ENCODE peak calls at places on chromosomes 4 and X, in four cellular contexts. F is omental fat pad, S is IMR-90, M is bronchial epithelial cell. W is an unnamed sample.

GRCh38 chr4:108988514-108989195 is 225.8 kb upstream of the ETNPPL start:
- DNase-seq in F (no peak), S (peak; percentile 59), M (no peak), W (no peak)

GRCh38 chrX:16160729-16161128 is 6.6 kb upstream of the MAGEB17 start:
- DNase-seq in F (no peak), S (peak; percentile 88), M (peak; percentile 89), W (peak; percentile 78)

GRCh38 chr4:126790633-126791032 is 842.1 kb upstream of the INTU start:
- DNase-seq in F (no peak), S (peak; percentile 66), M (no peak), W (peak; percentile 28)

GRCh38 chr4:188171551-188171950 is 32.3 kb downstream of the TRIML1 start:
- DNase-seq in F (no peak), S (peak; percentile 6), M (peak; percentile 56), W (no peak)

GRCh38 chr4:55475394-55476243 is 71.1 kb downstream of the CLOCK start:
- DNase-seq in F (no peak), S (peak; percentile 77), M (peak; percentile 86), W (peak; percentile 64)

GRCh38 chr4:42708625-42709024 is 51.7 kb upstream of the ATP8A1 start:
- DNase-seq in F (no peak), S (no peak), M (no peak), W (no peak)

GRCh38 chr4:86358176-86358701 is 1.6 kb downstream of the MAPK10 start:
- DNase-seq in F (no peak), S (peak; percentile 47), M (no peak), W (no peak)

GRCh38 chrX:119399772-119400101 is 601 bp downstream of the SLC25A43 start:
- DNase-seq in F (no peak), S (no peak), M (no peak), W (peak; percentile 33)

GRCh38 chr4:160826339-160826679 is 1337.5 kb downstream of the FSTL5 start:
- DNase-seq in F (no peak), S (no peak), M (no peak), W (no peak)

GRCh38 chrX:100408643-100409315 is 1.3 kb downstream of the PCDH19 start:
- DNase-seq in F (no peak), S (no peak), M (no peak), W (no peak)

GRCh38 chr4:30396772-30397475 is 323.2 kb upstream of the PCDH7 start:
- DNase-seq in F (no peak), S (peak; percentile 6), M (peak; percentile 61), W (no peak)

GRCh38 chr4:149031399-149031798 is 589.2 kb upstream of the NR3C2 start:
- DNase-seq in F (no peak), S (peak; percentile 19), M (peak; percentile 53), W (no peak)

GRCh38 chrX:13899607-13900006 is 82.7 kb upstream of the GPM6B start:
- DNase-seq in F (no peak), S (peak; percentile 97), M (peak; percentile 95), W (peak; percentile 5)

GRCh38 chrX:30309139-30309571 is at the start of gene NR0B1:
- DNase-seq in F (no peak), S (no peak), M (no peak), W (no peak)

GRCh38 chrX:21949689-21950088 is 9.2 kb downstream of the SMS start:
- DNase-seq in F (no peak), S (no peak), M (no peak), W (no peak)

GRCh38 chrX:136899206-136899605 is 18.7 kb upstream of the RBMX start:
- DNase-seq in F (no peak), S (no peak), M (no peak), W (no peak)

GRCh38 chrX:93538575-93538974 is 134.8 kb downstream of the NAP1L3 start:
- DNase-seq in F (no peak), S (no peak), M (no peak), W (no peak)

GRCh38 chrX:149476513-149476912 is 28.6 kb downstream of the IDS start:
- DNase-seq in F (no peak), S (no peak), M (no peak), W (no peak)

GRCh38 chr4:137749466-137749865 is 217.2 kb upstream of the PCDH18 start:
- DNase-seq in F (no peak), S (peak; percentile 58), M (peak; percentile 15), W (no peak)

GRCh38 chr4:130359537-130359936 is 1263.6 kb downstream of the C4orf33 start:
- DNase-seq in F (no peak), S (peak; percentile 35), M (peak; percentile 13), W (peak; percentile 37)

GRCh38 chr4:158809611-158810486 is 41.0 kb downstream of the FNIP2 start:
- DNase-seq in F (no peak), S (peak; percentile 90), M (peak; percentile 71), W (peak; percentile 97)

GRCh38 chr4:99859618-99860017 is 34.6 kb downstream of the LAMTOR3 start:
- DNase-seq in F (no peak), S (no peak), M (no peak), W (no peak)

GRCh38 chr4:181998588-181998987 is 244.6 kb upstream of the TENM3 start:
- DNase-seq in F (no peak), S (no peak), M (no peak), W (no peak)

GRCh38 chr4:188976644-188977115 is 837.4 kb downstream of the TRIML1 start:
- DNase-seq in F (no peak), S (peak; percentile 70), M (peak; percentile 55), W (peak; percentile 67)

GRCh38 chr4:41442818-41443217 is 95.1 kb upstream of the LIMCH1 start:
- DNase-seq in F (no peak), S (no peak), M (no peak), W (no peak)

GRCh38 chr4:130028552-130028951 is 932.6 kb downstream of the C4orf33 start:
- DNase-seq in F (no peak), S (no peak), M (no peak), W (no peak)

GRCh38 chr4:85474818-85475630 is at the start of gene ARHGAP24:
- DNase-seq in F (peak; percentile 67), S (peak; percentile 83), M (peak; percentile 96), W (peak; percentile 95)

GRCh38 chr4:111806331-111806730 is 338.9 kb upstream of the FAM241A start:
- DNase-seq in F (no peak), S (no peak), M (no peak), W (no peak)

DNA sequence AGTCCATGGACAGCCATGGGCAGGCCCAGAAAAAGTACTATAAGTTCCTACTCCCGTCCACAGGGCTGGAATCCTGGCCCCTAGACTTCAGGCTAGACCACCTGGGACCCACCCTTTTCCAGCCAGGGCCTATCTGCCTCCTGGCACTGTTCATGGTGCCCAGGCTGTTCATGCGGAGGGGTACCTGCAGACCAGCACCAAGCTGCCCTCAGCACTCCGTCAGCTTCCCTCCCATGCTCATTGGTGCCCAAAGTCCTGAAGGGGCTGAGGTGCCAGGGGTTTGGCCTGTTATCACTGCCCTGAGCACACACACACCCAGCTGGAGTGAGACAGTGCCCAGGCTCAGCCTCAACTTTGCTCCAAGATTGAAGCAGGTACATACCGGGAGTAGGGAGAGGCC is 477.7 kb downstream of the STPG2 start:
- DNase-seq in F (no peak), S (no peak), M (no peak), W (no peak)
- TF ChIP-seq CTCF in F (no peak), S (no peak), M (no peak), W (no peak)

DNA sequence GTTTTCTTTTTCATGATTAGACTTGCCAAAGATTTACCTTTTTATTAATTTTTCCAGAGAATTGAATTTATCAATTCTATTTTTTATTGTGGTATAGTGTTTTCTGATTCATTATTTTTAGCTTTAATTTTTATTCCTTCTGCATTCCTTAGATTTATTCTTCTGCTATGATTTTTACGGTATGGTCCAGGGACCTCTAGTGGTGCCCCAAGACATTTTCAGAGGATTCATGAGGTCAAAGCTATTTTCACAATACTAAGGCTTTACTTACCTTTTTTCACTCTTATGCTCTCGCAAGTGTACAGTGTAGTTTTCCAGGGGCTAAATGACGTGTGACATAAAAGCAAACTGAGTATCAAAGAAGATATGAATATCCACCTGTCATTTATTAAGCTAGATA is 8.0 kb downstream of the RADX start:
- DNase-seq in F (no peak), S (peak; percentile 11), M (peak; percentile 12), W (no peak)
- TF ChIP-seq CTCF in F (no peak), S (peak; percentile 44), M (peak; percentile 26), W (peak; percentile 51)

GRCh38 chrX:73400136-73400748 is 46.6 kb upstream of the CDX4 start:
- DNase-seq in F (no peak), S (no peak), M (no peak), W (no peak)
- TF ChIP-seq CTCF in F (no peak), S (no peak), M (no peak), W (no peak)

GRCh38 chrX:69501433-69501832 is 2.7 kb upstream of the NALF2 start:
- DNase-seq in F (no peak), S (no peak), M (no peak), W (no peak)

GRCh38 chrX:69503835-69504625 is at the start of gene NALF2:
- DNase-seq in F (no peak), S (peak; percentile 11), M (peak; percentile 27), W (no peak)

GRCh38 chrX:69504626-69505612 is 793 bp downstream of the NALF2 start:
- DNase-seq in F (no peak), S (no peak), M (no peak), W (no peak)

GRCh38 chrX:69505772-69506616 is 1.9 kb downstream of the NALF2 start:
- DNase-seq in F (no peak), S (no peak), M (no peak), W (no peak)

GRCh38 chrX:69503228-69503834 is 795 bp upstream of the NALF2 start:
- DNase-seq in F (no peak), S (no peak), M (no peak), W (no peak)
- TF ChIP-seq CTCF in F (no peak), S (no peak), M (peak; percentile 27), W (peak; percentile 32)

DNA sequence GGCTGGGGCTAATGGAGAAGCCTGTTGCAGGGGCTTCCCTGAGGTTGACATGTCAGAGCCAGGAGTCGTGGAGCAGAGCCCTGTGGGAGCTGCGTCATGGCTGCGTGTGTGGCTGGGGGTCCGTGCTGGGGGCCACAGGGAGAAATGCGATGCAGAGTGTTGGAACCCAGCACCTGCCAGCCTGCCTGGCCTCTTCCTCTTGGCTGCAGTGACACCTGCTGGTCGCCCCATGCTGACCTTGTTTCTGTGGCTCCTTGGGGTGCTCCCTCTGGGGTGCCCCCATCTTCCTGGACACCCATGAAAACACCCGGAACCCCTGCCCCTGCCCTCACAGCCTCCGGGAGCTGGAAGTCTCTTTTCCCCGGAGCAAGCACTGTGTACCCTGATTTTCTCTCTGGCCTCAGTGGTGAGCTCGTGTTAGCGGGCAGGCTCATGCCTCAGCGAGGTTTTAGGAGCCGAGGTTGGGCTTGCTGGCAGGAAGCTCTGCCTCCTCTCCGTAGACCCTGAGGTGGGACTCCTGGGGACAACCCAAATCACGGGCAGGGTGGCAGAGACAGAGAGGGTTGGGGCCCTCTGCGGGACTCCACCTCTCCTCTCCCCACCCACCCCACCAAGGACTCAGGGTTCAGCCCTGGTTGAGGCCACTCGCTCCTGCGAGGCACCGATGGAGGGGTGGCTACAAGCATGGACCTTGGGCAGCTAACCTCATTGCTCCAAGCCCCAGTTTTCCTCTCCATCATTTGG is 103.8 kb downstream of the SORCS2 start:
- DNase-seq in F (peak; percentile 25), S (peak; percentile 15), M (no peak), W (peak; percentile 35)
- TF ChIP-seq CTCF in F (peak; percentile 33), S (peak; percentile 72), M (peak; percentile 72), W (peak; percentile 87)

DNA sequence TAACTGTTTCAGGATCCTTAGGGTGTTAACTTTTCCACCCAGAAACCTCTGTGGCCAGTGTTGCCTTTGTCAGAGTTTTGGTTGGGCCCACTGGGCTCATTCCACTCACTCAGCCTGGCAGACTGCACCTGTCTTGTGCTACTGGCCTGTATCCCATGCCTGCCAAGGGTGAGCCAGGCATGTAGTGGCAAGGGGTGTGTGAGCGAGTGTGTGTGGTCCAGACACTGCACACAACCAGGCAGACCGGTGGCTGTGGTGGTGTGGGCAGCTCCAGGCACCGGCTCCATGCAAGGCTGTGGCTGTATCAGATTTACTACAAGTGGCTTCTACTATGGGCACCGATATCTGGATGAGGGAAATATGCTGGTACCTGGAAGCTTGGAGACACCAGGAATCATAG is 394.6 kb upstream of the DMD start:
- DNase-seq in F (no peak), S (no peak), M (no peak), W (no peak)
- TF ChIP-seq CTCF in F (no peak), S (no peak), M (no peak), W (no peak)